ENCODE peak calls at places on chromosomes 16 and 17, in seven cellular contexts. One of them, this sample, is unnamed.
A peak's percentile ranks its signal among the peaks of the same experiment; 100 is the strongest.

GRCh38 chr16:85679870-85680269 is 8.9 kb downstream of the GINS2 start:
- DNase-seq in colonic mucosa: no peak
- DNase-seq in HFF-Myc: no peak
- DNase-seq in cardiac muscle cell: no peak
- DNase-seq in NT2/D1: no peak
- DNase-seq in SJSA1: no peak
- DNase-seq in BJ: no peak
- DNase-seq in this sample: no peak

GRCh38 chr16:66786551-66786950 is 14.8 kb downstream of the TERB1 start:
- DNase-seq in cardiac muscle cell: no peak
- DNase-seq in NT2/D1: no peak
- DNase-seq in HFF-Myc: no peak
- DNase-seq in colonic mucosa: no peak
- DNase-seq in BJ: no peak
- DNase-seq in SJSA1: no peak
- DNase-seq in this sample: no peak

GRCh38 chr16:88619859-88620655 is 18.3 kb upstream of the IL17C start:
- DNase-seq in NT2/D1: no peak
- DNase-seq in HFF-Myc: no peak
- DNase-seq in BJ: no peak
- DNase-seq in SJSA1: peak; percentile 79
- DNase-seq in cardiac muscle cell: no peak
- DNase-seq in colonic mucosa: no peak
- DNase-seq in this sample: peak; percentile 27

GRCh38 chr17:151886-152859 is 14.8 kb downstream of the SCGB1C2 start:
- DNase-seq in BJ: no peak
- DNase-seq in cardiac muscle cell: no peak
- DNase-seq in SJSA1: peak; percentile 27
- DNase-seq in colonic mucosa: no peak
- DNase-seq in NT2/D1: no peak
- DNase-seq in HFF-Myc: no peak
- DNase-seq in this sample: no peak

GRCh38 chr17:15947331-15947730 is 2.4 kb downstream of the ADORA2B start:
- DNase-seq in BJ: no peak
- DNase-seq in NT2/D1: no peak
- DNase-seq in cardiac muscle cell: no peak
- DNase-seq in colonic mucosa: peak; percentile 77
- DNase-seq in HFF-Myc: no peak
- DNase-seq in SJSA1: no peak
- DNase-seq in this sample: no peak

GRCh38 chr16:3607161-3607560 is 4.2 kb downstream of the SLX4 start:
- DNase-seq in NT2/D1: no peak
- DNase-seq in SJSA1: no peak
- DNase-seq in HFF-Myc: no peak
- DNase-seq in colonic mucosa: no peak
- DNase-seq in BJ: no peak
- DNase-seq in cardiac muscle cell: no peak
- DNase-seq in this sample: no peak

GRCh38 chr16:54027126-54027922 is 259.3 kb downstream of the IRX3 start:
- DNase-seq in NT2/D1: no peak
- DNase-seq in cardiac muscle cell: no peak
- DNase-seq in SJSA1: no peak
- DNase-seq in BJ: peak; percentile 9
- DNase-seq in HFF-Myc: no peak
- DNase-seq in colonic mucosa: no peak
- DNase-seq in this sample: peak; percentile 23

GRCh38 chr16:11557811-11558210 is 28.9 kb downstream of the LITAF start:
- DNase-seq in HFF-Myc: no peak
- DNase-seq in cardiac muscle cell: no peak
- DNase-seq in BJ: no peak
- DNase-seq in SJSA1: no peak
- DNase-seq in NT2/D1: no peak
- DNase-seq in colonic mucosa: no peak
- DNase-seq in this sample: no peak

GRCh38 chr17:39753514-39754160 is 15.9 kb downstream of the GRB7 start:
- DNase-seq in BJ: no peak
- DNase-seq in NT2/D1: no peak
- DNase-seq in SJSA1: no peak
- DNase-seq in cardiac muscle cell: no peak
- DNase-seq in HFF-Myc: no peak
- DNase-seq in colonic mucosa: peak; percentile 67
- DNase-seq in this sample: no peak

GRCh38 chr16:30567991-30568638 is 3.4 kb downstream of the ZNF688 start:
- DNase-seq in BJ: peak; percentile 41
- DNase-seq in colonic mucosa: no peak
- DNase-seq in HFF-Myc: no peak
- DNase-seq in NT2/D1: no peak
- DNase-seq in cardiac muscle cell: no peak
- DNase-seq in SJSA1: no peak
- DNase-seq in this sample: no peak

GRCh38 chr17:77451894-77452852 is 311.4 kb downstream of the SEC14L1 start:
- DNase-seq in HFF-Myc: no peak
- DNase-seq in BJ: no peak
- DNase-seq in SJSA1: peak; percentile 85
- DNase-seq in colonic mucosa: peak; percentile 83
- DNase-seq in NT2/D1: no peak
- DNase-seq in cardiac muscle cell: peak; percentile 87
- DNase-seq in this sample: no peak

GRCh38 chr16:56269824-56270684 is 78.8 kb downstream of the GNAO1 start:
- DNase-seq in SJSA1: peak; percentile 74
- DNase-seq in HFF-Myc: no peak
- DNase-seq in BJ: peak; percentile 56
- DNase-seq in colonic mucosa: no peak
- DNase-seq in NT2/D1: peak; percentile 61
- DNase-seq in cardiac muscle cell: peak; percentile 90
- DNase-seq in this sample: no peak

GRCh38 chr16:6204941-6205340 is 1107.3 kb upstream of the EEF2KMT start:
- DNase-seq in SJSA1: no peak
- DNase-seq in HFF-Myc: no peak
- DNase-seq in colonic mucosa: no peak
- DNase-seq in BJ: no peak
- DNase-seq in cardiac muscle cell: no peak
- DNase-seq in NT2/D1: no peak
- DNase-seq in this sample: no peak

GRCh38 chr17:55641559-55642160 is 81.0 kb downstream of the TMEM100 start:
- DNase-seq in BJ: no peak
- DNase-seq in colonic mucosa: peak; percentile 61
- DNase-seq in HFF-Myc: peak; percentile 32
- DNase-seq in SJSA1: peak; percentile 31
- DNase-seq in NT2/D1: peak; percentile 49
- DNase-seq in cardiac muscle cell: peak; percentile 88
- DNase-seq in this sample: no peak

GRCh38 chr17:41907185-41907556 is 11.6 kb downstream of the ACLY start:
- DNase-seq in HFF-Myc: peak; percentile 59
- DNase-seq in colonic mucosa: no peak
- DNase-seq in SJSA1: peak; percentile 52
- DNase-seq in BJ: no peak
- DNase-seq in cardiac muscle cell: no peak
- DNase-seq in NT2/D1: no peak
- DNase-seq in this sample: peak; percentile 84

GRCh38 chr17:39243155-39243554 is 17.4 kb upstream of the STAC2 start:
- DNase-seq in SJSA1: no peak
- DNase-seq in colonic mucosa: no peak
- DNase-seq in HFF-Myc: no peak
- DNase-seq in BJ: no peak
- DNase-seq in cardiac muscle cell: no peak
- DNase-seq in NT2/D1: no peak
- DNase-seq in this sample: no peak

GRCh38 chr17:77571562-77571981 is 386.9 kb upstream of the TNRC6C start:
- DNase-seq in SJSA1: no peak
- DNase-seq in NT2/D1: no peak
- DNase-seq in HFF-Myc: no peak
- DNase-seq in cardiac muscle cell: peak; percentile 7
- DNase-seq in colonic mucosa: no peak
- DNase-seq in BJ: no peak
- DNase-seq in this sample: no peak

GRCh38 chr17:39701012-39701783 is 1.3 kb downstream of the ERBB2 start:
- DNase-seq in cardiac muscle cell: no peak
- DNase-seq in HFF-Myc: no peak
- DNase-seq in SJSA1: no peak
- DNase-seq in BJ: no peak
- DNase-seq in colonic mucosa: peak; percentile 90
- DNase-seq in NT2/D1: no peak
- DNase-seq in this sample: no peak

GRCh38 chr16:87581867-87582220 is 20.5 kb upstream of the JPH3 start:
- DNase-seq in BJ: peak; percentile 78
- DNase-seq in cardiac muscle cell: no peak
- DNase-seq in colonic mucosa: peak; percentile 65
- DNase-seq in SJSA1: peak; percentile 98
- DNase-seq in HFF-Myc: peak; percentile 85
- DNase-seq in NT2/D1: no peak
- DNase-seq in this sample: peak; percentile 84

GRCh38 chr17:7234100-7235012 is at the start of gene DVL2:
- DNase-seq in NT2/D1: peak; percentile 80
- DNase-seq in colonic mucosa: peak; percentile 97
- DNase-seq in BJ: peak; percentile 59
- DNase-seq in cardiac muscle cell: peak; percentile 96
- DNase-seq in SJSA1: peak; percentile 89
- DNase-seq in HFF-Myc: no peak
- DNase-seq in this sample: peak; percentile 83

GRCh38 chr17:7229504-7229903 is 4.8 kb downstream of the DVL2 start:
- DNase-seq in SJSA1: no peak
- DNase-seq in HFF-Myc: no peak
- DNase-seq in colonic mucosa: no peak
- DNase-seq in BJ: no peak
- DNase-seq in NT2/D1: no peak
- DNase-seq in cardiac muscle cell: no peak
- DNase-seq in this sample: no peak

GRCh38 chr17:7233701-7234099 is 617 bp downstream of the DVL2 start:
- DNase-seq in cardiac muscle cell: no peak
- DNase-seq in colonic mucosa: no peak
- DNase-seq in BJ: no peak
- DNase-seq in SJSA1: no peak
- DNase-seq in HFF-Myc: no peak
- DNase-seq in NT2/D1: no peak
- DNase-seq in this sample: no peak

GRCh38 chr17:7228920-7229319 is 5.4 kb downstream of the DVL2 start:
- DNase-seq in cardiac muscle cell: no peak
- DNase-seq in NT2/D1: no peak
- DNase-seq in colonic mucosa: no peak
- DNase-seq in BJ: no peak
- DNase-seq in HFF-Myc: no peak
- DNase-seq in SJSA1: no peak
- DNase-seq in this sample: no peak

GRCh38 chr17:7232114-7232513 is 2.2 kb downstream of the DVL2 start:
- DNase-seq in SJSA1: no peak
- DNase-seq in cardiac muscle cell: no peak
- DNase-seq in BJ: no peak
- DNase-seq in colonic mucosa: no peak
- DNase-seq in HFF-Myc: no peak
- DNase-seq in NT2/D1: no peak
- DNase-seq in this sample: no peak
- H3K4me3 ChIP-seq in SJSA1: no peak overlapping the region
- H3K4me3 ChIP-seq in cardiac muscle cell: no peak overlapping the region
- H3K4me3 ChIP-seq in BJ: no peak overlapping the region
- H3K4me3 ChIP-seq in colonic mucosa: no peak overlapping the region
- H3K4me3 ChIP-seq in HFF-Myc: peak overlapping the region; percentile 92
- H3K4me3 ChIP-seq in NT2/D1: peak overlapping the region; percentile 26
- H3K4me3 ChIP-seq in this sample: peak overlapping the region; percentile 87

GRCh38 chr17:79661292-79662041 is 50.6 kb upstream of the RBFOX3 start:
- DNase-seq in NT2/D1: no peak
- DNase-seq in HFF-Myc: no peak
- DNase-seq in cardiac muscle cell: no peak
- DNase-seq in SJSA1: no peak
- DNase-seq in colonic mucosa: no peak
- DNase-seq in BJ: no peak
- DNase-seq in this sample: no peak
- H3K4me3 ChIP-seq in NT2/D1: no peak overlapping the region
- H3K4me3 ChIP-seq in HFF-Myc: no peak overlapping the region
- H3K4me3 ChIP-seq in cardiac muscle cell: no peak overlapping the region
- H3K4me3 ChIP-seq in SJSA1: no peak overlapping the region
- H3K4me3 ChIP-seq in colonic mucosa: no peak overlapping the region
- H3K4me3 ChIP-seq in BJ: no peak overlapping the region
- H3K4me3 ChIP-seq in this sample: no peak overlapping the region

DNA sequence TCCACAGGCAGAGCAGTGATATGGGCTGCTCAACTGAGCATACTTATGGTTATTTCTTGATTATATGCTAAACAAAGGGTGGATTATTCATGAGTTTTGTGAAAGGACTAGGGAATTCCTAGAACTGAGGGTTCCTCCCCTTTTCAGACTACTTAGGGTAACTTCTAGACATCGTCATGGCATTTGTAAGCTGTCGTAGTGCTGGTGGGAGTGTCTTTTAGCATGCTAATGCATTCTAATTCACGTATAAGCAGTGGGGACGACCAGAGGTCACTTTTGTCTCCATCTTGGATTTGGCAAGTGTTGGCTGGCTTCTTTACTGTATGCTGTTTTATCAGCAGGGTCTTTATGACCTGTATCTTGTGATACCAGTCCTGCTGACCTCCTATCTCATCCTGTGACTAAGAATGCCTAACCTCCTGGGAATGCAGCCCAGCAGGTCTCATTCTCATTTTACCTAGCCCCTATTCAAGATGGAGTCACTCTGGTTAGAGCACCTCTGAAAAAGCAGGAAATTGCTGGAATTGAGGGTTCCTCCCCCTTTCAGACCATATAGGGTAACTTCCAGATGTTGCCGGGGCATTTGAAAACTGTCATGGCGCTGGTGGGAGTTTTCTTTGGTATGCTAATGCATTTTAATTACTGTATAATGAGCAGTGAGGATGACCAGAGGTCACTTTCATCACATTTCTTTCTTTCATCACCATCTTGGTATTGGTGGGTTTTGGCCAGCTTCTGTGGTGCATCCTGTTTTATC is 388.5 kb downstream of the XYLT1 start:
- DNase-seq in HFF-Myc: no peak
- DNase-seq in SJSA1: no peak
- DNase-seq in NT2/D1: no peak
- DNase-seq in colonic mucosa: no peak
- DNase-seq in cardiac muscle cell: no peak
- DNase-seq in BJ: no peak
- DNase-seq in this sample: no peak
- H3K4me3 ChIP-seq in HFF-Myc: no peak overlapping the region
- H3K4me3 ChIP-seq in SJSA1: no peak overlapping the region
- H3K4me3 ChIP-seq in NT2/D1: no peak overlapping the region
- H3K4me3 ChIP-seq in colonic mucosa: no peak overlapping the region
- H3K4me3 ChIP-seq in cardiac muscle cell: no peak overlapping the region
- H3K4me3 ChIP-seq in BJ: no peak overlapping the region
- H3K4me3 ChIP-seq in this sample: no peak overlapping the region

GRCh38 chr17:43999024-43999423 is 5.4 kb upstream of the NAGS start:
- DNase-seq in HFF-Myc: no peak
- DNase-seq in colonic mucosa: no peak
- DNase-seq in SJSA1: no peak
- DNase-seq in BJ: no peak
- DNase-seq in NT2/D1: no peak
- DNase-seq in cardiac muscle cell: no peak
- DNase-seq in this sample: no peak

GRCh38 chr17:43998552-43998951 is 5.9 kb upstream of the NAGS start:
- DNase-seq in NT2/D1: no peak
- DNase-seq in colonic mucosa: no peak
- DNase-seq in BJ: no peak
- DNase-seq in SJSA1: no peak
- DNase-seq in cardiac muscle cell: no peak
- DNase-seq in HFF-Myc: no peak
- DNase-seq in this sample: no peak

GRCh38 chr17:43992641-43993040 is 11.8 kb upstream of the NAGS start:
- DNase-seq in cardiac muscle cell: no peak
- DNase-seq in colonic mucosa: no peak
- DNase-seq in NT2/D1: no peak
- DNase-seq in SJSA1: no peak
- DNase-seq in BJ: no peak
- DNase-seq in HFF-Myc: no peak
- DNase-seq in this sample: no peak

GRCh38 chr17:43995150-43995471 is 9.3 kb upstream of the NAGS start:
- DNase-seq in NT2/D1: no peak
- DNase-seq in BJ: no peak
- DNase-seq in HFF-Myc: no peak
- DNase-seq in colonic mucosa: no peak
- DNase-seq in cardiac muscle cell: no peak
- DNase-seq in SJSA1: no peak
- DNase-seq in this sample: no peak

GRCh38 chr17:43994272-43995149 is 9.9 kb upstream of the NAGS start:
- DNase-seq in HFF-Myc: no peak
- DNase-seq in colonic mucosa: peak; percentile 60
- DNase-seq in cardiac muscle cell: peak; percentile 77
- DNase-seq in NT2/D1: no peak
- DNase-seq in BJ: no peak
- DNase-seq in SJSA1: peak; percentile 57
- DNase-seq in this sample: no peak
- H3K4me3 ChIP-seq in HFF-Myc: peak overlapping the region; percentile 38
- H3K4me3 ChIP-seq in colonic mucosa: peak overlapping the region; percentile 3
- H3K4me3 ChIP-seq in cardiac muscle cell: peak overlapping the region; percentile 21
- H3K4me3 ChIP-seq in NT2/D1: peak overlapping the region; percentile 58
- H3K4me3 ChIP-seq in BJ: peak overlapping the region; percentile 33
- H3K4me3 ChIP-seq in SJSA1: no peak overlapping the region
- H3K4me3 ChIP-seq in this sample: peak overlapping the region; percentile 40